ENCODE peak calls at places on chromosomes 1 and 21, in four cellular contexts. S is NCI-H748 treated with DMSO at 0.1 percent for 48 hours, I is HS-5, O is activated gamma-delta T cell treated with Interleukin-2 at 50 U/mL for 16 hours. L is an unnamed sample.

GRCh38 chr1:172533511-172534116 is 664 bp downstream of the SUCO start:
- DNase-seq in I (peak; percentile 28), O (peak; percentile 37), S (peak; percentile 1), L (peak; percentile 29)

GRCh38 chr1:118986839-118987430 is 1.2 kb downstream of the TBX15 start:
- DNase-seq in O (no peak), S (no peak), I (no peak), L (no peak)

GRCh38 chr1:31095298-31095981 is 29.9 kb upstream of the PUM1 start:
- DNase-seq in S (no peak), I (peak; percentile 51), O (no peak), L (no peak)

GRCh38 chr1:96722161-96722908 is 751 bp downstream of the PTBP2 start:
- DNase-seq in O (no peak), S (peak; percentile 22), I (peak; percentile 31), L (peak; percentile 46)

GRCh38 chr1:48472747-48473146 is 743 bp upstream of the SPATA6 start:
- DNase-seq in O (no peak), S (peak; percentile 52), I (no peak), L (no peak)

GRCh38 chr1:207971511-207972224 is 60.7 kb upstream of the CD34 start:
- DNase-seq in S (no peak), I (no peak), O (no peak), L (no peak)

GRCh38 chr21:45309069-45309521 is 21.4 kb upstream of the POFUT2 start:
- DNase-seq in I (no peak), S (no peak), O (peak; percentile 20), L (no peak)

GRCh38 chr21:31284797-31285397 is 59.2 kb downstream of the TIAM1 start:
- DNase-seq in I (peak; percentile 37), S (no peak), O (no peak), L (no peak)